ENCODE peak calls at places on chromosomes 11 and 22, in six cellular contexts. Y is suprapubic skin, P is AG09309, Z is osteoblast, C is transverse colon, M is endothelial cell. Q is an unnamed sample.

GRCh38 chr22:48319321-48320047 is 1508.2 kb downstream of the BRD1 start:
- DNase-seq in M (no peak), Y (peak; percentile 51), C (no peak), Z (peak; percentile 44), P (no peak), Q (no peak)

GRCh38 chr11:99370557-99371200 is 349.9 kb downstream of the CNTN5 start:
- DNase-seq in P (peak; percentile 11), C (no peak), Y (no peak), M (no peak), Z (no peak), Q (peak; percentile 13)

GRCh38 chr22:23591203-23591791 is 11.2 kb upstream of the IGLL1 start:
- DNase-seq in Y (no peak), C (peak; percentile 50), P (peak; percentile 7), M (peak; percentile 81), Z (no peak), Q (peak; percentile 87)

GRCh38 chr22:41367680-41368542 is 13.8 kb upstream of the TEF start:
- DNase-seq in P (peak; percentile 34), Z (peak; percentile 90), Y (peak; percentile 74), C (peak; percentile 30), M (no peak), Q (no peak)

GRCh38 chr11:67252831-67253239 is 13.4 kb upstream of the GRK2 start:
- DNase-seq in Z (no peak), M (no peak), Y (no peak), P (no peak), C (no peak), Q (no peak)

GRCh38 chr11:15159085-15159484 is 44.4 kb downstream of the INSC start:
- DNase-seq in M (peak; percentile 27), P (no peak), Y (no peak), Z (peak; percentile 30), C (no peak), Q (no peak)

GRCh38 chr22:25482091-25482760 is 82.2 kb upstream of the GRK3 start:
- DNase-seq in Z (no peak), M (no peak), C (no peak), Y (no peak), P (no peak), Q (no peak)

GRCh38 chr11:111426615-111427014 is 47.5 kb upstream of the POU2AF1 start:
- DNase-seq in P (no peak), Y (no peak), Z (no peak), C (no peak), M (no peak), Q (no peak)

GRCh38 chr22:46587492-46588278 is 32.5 kb upstream of the GRAMD4 start:
- DNase-seq in M (no peak), P (no peak), C (peak; percentile 85), Y (no peak), Z (peak; percentile 85), Q (no peak)

GRCh38 chr22:25781801-25782200 is 39.8 kb downstream of the MYO18B start:
- DNase-seq in P (no peak), M (no peak), Z (no peak), C (no peak), Y (no peak), Q (no peak)

DNA sequence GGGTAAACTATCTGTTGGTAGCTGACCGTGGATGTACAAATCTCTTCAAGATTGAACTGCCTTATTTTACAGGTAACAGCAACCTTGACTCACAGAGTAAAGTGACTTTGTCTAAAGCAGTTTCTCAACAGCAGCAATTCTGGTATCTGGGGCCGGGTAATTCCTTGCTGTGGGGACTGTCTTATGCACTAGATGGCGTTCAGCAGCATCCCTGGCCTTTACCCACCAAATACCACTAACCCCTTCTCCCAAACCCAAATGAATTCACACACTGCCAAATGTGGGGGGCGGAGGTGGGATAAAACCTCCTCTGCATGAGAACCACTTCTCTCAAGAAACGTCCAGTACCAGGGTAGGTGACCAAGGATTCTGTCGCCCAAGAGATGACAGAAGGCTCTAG is 1.7 kb upstream of the INCENP start:
- DNase-seq in Z (no peak), M (no peak), P (no peak), Y (no peak), C (no peak), Q (no peak)
- TF ChIP-seq CTCF in Z (peak; percentile 23), M (no peak), P (no peak), Y (no peak), C (no peak), Q (no peak)

DNA sequence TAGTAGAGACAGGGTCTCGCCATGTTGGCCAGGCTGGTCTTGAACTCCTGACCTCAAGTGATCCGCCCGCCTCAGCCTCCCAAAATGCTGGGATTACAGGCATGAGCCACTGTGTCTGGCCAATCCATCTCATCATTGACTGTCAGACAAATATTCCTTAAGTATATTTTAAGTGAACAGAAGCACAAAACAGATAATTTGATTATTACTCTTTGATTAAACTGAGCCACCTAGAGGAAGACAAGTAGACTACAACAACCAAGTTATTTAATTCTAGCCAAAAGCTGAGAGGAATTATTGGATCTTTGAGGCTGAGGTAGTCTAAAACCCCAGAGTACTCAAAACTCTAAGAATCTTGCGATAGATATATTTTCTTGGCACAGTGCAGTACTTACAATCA is 1.2 kb downstream of the ACRV1 start:
- DNase-seq in M (no peak), Z (peak; percentile 48), C (no peak), Y (no peak), P (no peak), Q (no peak)
- TF ChIP-seq CTCF in M (peak; percentile 62), Z (peak; percentile 37), C (no peak), Y (no peak), P (peak; percentile 13), Q (peak; percentile 22)

DNA sequence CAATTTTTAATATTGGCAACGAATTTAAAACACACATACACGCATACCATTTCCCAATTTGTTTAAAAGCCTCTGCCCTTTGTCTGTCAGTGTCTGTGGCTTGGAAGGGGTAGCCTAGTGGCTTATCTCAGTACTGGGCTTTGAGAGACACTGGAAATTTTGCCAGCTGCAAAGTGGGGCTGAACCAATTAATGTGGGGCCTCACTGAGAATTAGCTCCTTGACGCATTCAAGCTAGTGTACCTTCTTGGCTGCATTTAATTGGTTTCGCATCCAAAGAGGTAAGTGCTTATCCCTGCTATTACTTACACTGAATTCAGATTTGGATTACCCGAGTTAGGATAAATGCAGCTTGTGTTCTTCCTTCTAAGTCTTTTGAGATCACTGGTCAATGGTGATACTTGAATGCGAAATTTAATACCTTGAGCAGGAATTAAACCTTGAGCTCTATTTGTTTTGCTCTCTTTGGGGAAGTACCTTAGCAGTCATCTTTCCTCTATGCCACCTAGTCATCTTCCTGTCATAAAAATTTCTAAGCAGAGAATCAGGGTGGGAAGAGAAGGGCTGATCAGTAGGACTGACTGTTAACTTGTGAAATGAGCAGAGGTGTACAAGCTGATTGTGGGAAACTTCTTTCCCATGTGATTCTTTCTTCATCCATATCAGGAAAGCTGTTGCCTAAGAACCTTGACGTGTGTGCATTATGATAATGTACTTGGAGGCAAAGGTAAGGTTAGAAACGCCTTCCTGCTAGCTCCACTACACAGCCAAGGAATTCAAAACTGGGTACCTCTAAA is 187.7 kb upstream of the E2F8 start:
- DNase-seq in Z (no peak), Y (no peak), M (no peak), P (no peak), C (no peak), Q (no peak)
- TF ChIP-seq CTCF in Z (no peak), Y (no peak), M (no peak), P (no peak), C (no peak), Q (no peak)

DNA sequence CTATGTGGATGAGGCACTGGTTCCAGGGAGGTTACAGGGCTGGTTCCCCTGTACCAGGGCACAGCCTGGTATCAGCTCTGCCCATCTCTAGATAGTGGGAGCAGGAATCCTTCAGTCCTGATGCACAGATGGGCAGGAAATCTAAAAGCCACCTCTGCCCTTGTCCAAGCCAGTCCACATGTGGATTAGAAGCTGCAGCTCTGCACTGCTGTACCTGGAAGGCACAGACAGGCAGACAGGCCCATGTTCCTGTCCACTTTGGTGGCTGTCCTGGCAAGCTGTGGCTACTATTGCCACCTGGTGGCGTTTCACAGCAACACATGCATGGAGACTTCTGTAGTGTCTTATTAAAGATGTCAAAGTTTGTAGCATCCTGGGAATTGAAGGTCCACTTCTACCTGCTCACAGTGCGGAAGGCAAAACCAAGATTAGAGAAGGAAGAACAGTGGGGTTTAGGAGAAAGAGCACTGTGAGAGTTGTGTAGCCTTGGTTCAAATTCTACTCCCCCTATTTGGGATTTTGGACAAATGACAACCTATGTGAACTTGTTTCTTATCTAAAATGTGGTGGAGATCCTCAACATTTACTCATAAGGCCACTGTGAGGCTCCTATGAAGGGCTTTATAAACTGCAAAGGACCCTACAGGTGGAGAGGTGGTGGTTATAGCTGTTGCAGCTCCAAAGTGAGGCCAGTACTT is 30.1 kb downstream of the NAV2 start:
- DNase-seq in P (no peak), C (peak; percentile 83), Y (peak; percentile 85), M (peak; percentile 82), Z (no peak), Q (peak; percentile 81)
- TF ChIP-seq CTCF in P (peak; percentile 85), C (peak; percentile 89), Y (peak; percentile 81), M (peak; percentile 87), Z (peak; percentile 87), Q (peak; percentile 89)

GRCh38 chr11:64543818-64544217 is 47.2 kb upstream of the SLC22A12 start:
- DNase-seq in P (no peak), Z (no peak), M (no peak), Y (no peak), C (no peak), Q (no peak)
- TF ChIP-seq CTCF in P (no peak), Z (no peak), M (no peak), Y (no peak), C (no peak), Q (no peak)

GRCh38 chr11:47236482-47236881 is 12.1 kb downstream of the ACP2 start:
- DNase-seq in P (no peak), Z (no peak), C (no peak), Y (no peak), M (no peak), Q (no peak)

GRCh38 chr11:47235163-47235562 is 13.5 kb downstream of the ACP2 start:
- DNase-seq in C (no peak), Y (no peak), P (no peak), M (no peak), Z (no peak), Q (no peak)

GRCh38 chr11:47233051-47233450 is 15.6 kb downstream of the ACP2 start:
- DNase-seq in P (no peak), Z (no peak), Y (no peak), M (no peak), C (no peak), Q (no peak)

GRCh38 chr11:47234669-47235075 is 13.9 kb downstream of the ACP2 start:
- DNase-seq in P (no peak), M (no peak), C (peak; percentile 65), Z (no peak), Y (no peak), Q (no peak)

DNA sequence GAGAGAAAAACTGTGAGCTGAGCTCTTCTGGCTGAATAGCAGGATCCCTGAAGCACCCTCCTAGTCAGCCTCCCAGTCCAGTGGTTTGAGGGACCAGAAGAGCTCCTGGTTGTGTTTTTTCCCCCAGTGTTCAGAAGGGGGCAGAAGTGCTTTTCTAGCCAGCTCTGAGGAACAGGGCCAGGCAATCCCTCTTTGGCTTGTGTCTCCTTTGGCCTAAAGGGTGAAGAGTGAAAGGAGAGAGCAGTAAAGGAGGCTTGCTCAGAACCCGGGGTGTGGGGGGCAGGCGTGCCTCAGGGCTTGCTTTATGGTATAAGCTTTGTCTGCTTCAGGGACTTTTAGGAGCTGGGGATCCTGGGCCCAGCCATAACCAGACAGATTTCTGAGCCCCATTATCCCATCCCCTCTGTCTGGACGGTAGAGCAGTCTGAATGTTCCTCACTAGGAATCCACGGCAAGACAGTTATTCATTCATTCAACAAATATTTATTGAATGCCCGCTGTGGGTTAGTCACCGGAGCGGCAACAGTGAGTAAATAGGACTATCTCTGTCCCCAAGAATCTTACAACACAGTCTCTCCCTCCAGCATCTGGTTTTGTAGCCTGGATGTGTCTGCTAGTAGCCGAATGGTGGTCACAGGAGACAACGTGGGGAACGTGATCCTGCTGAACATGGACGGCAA is 14.5 kb downstream of the ACP2 start:
- DNase-seq in M (peak; percentile 27), C (peak; percentile 24), Y (no peak), Z (peak; percentile 91), P (no peak), Q (no peak)
- TF ChIP-seq CTCF in M (no peak), C (no peak), Y (no peak), Z (peak; percentile 55), P (peak; percentile 61), Q (no peak)